ENCODE peak calls at places on chromosomes 5 and 9, in seven cellular contexts. J, R, V, S, W, K and I are unnamed samples.

GRCh38 chr9:131252120-131252519 is 24.2 kb downstream of the FAM78A start:
- DNase-seq in J (no peak), R (no peak), V (no peak), S (no peak), W (no peak), K (no peak), I (no peak)

GRCh38 chr5:178347956-178348355 is 115.4 kb upstream of the PHYKPL start:
- DNase-seq in J (no peak), R (no peak), V (no peak), S (no peak), W (no peak), K (no peak), I (no peak)

GRCh38 chr9:5879419-5880181 is 11.1 kb upstream of the MLANA start:
- DNase-seq in J (no peak), R (peak), V (peak), S (no peak), W (no peak), K (no peak), I (peak)

GRCh38 chr9:1979815-1980367 is 35.3 kb upstream of the SMARCA2 start:
- DNase-seq in J (no peak), R (peak), V (peak), S (peak), W (no peak), K (no peak), I (no peak)

GRCh38 chr9:129241725-129242124 is 63.7 kb upstream of the IER5L start:
- DNase-seq in J (no peak), R (no peak), V (no peak), S (peak), W (no peak), K (no peak), I (no peak)

GRCh38 chr5:96288166-96288844 is 144.7 kb downstream of the PCSK1 start:
- DNase-seq in J (no peak), R (peak), V (peak), S (no peak), W (no peak), K (no peak), I (no peak)

GRCh38 chr5:159913048-159913447 is 3.2 kb upstream of the ADRA1B start:
- DNase-seq in J (no peak), R (peak), V (peak), S (no peak), W (no peak), K (no peak), I (peak)

GRCh38 chr5:6788956-6789649 is 75.9 kb downstream of the TENT4A start:
- DNase-seq in J (no peak), R (no peak), V (no peak), S (no peak), W (no peak), K (no peak), I (no peak)

GRCh38 chr9:504921-505821 is 290.5 kb downstream of the DOCK8 start:
- DNase-seq in J (no peak), R (no peak), V (peak), S (peak), W (peak), K (peak), I (no peak)

GRCh38 chr9:104575451-104575850 is 6.5 kb downstream of the OR13C8 start:
- DNase-seq in J (no peak), R (no peak), V (peak), S (no peak), W (no peak), K (no peak), I (no peak)

GRCh38 chr9:108813951-108814601 is 41.7 kb downstream of the ACTL7B start:
- DNase-seq in J (peak), R (peak), V (peak), S (no peak), W (no peak), K (no peak), I (peak)

GRCh38 chr5:172144291-172144815 is 43.7 kb downstream of the STK10 start:
- DNase-seq in J (no peak), R (peak), V (peak), S (no peak), W (peak), K (peak), I (peak)

GRCh38 chr9:89463986-89464901 is 33.7 kb downstream of the SEMA4D start:
- DNase-seq in J (no peak), R (no peak), V (no peak), S (no peak), W (no peak), K (peak), I (no peak)

GRCh38 chr9:73011346-73011745 is 58.5 kb upstream of the ALDH1A1 start:
- DNase-seq in J (peak), R (peak), V (peak), S (no peak), W (no peak), K (no peak), I (no peak)

GRCh38 chr5:123471385-123471784 is 40.6 kb upstream of the CSNK1G3 start:
- DNase-seq in J (no peak), R (no peak), V (no peak), S (no peak), W (no peak), K (no peak), I (no peak)

GRCh38 chr9:92501671-92502393 is 19.5 kb upstream of the ASPN start:
- DNase-seq in J (peak), R (peak), V (peak), S (peak), W (no peak), K (peak), I (peak)

GRCh38 chr5:527646-528591 is 3.7 kb upstream of the SLC9A3 start:
- DNase-seq in J (no peak), R (no peak), V (no peak), S (no peak), W (no peak), K (peak), I (no peak)

GRCh38 chr5:150486402-150487198 is 21.3 kb upstream of the NDST1 start:
- DNase-seq in J (no peak), R (peak), V (peak), S (peak), W (no peak), K (peak), I (peak)